ENCODE peak calls at places on chromosomes 16 and 17, in seven cellular contexts. Q is PC-9, A is endodermal cell, D is endothelial cell, K is HFFc6, S is brain microvascular endothelial cell, H is H9. M is an unnamed sample.

GRCh38 chr17:83145831-83146230 is 66.4 kb downstream of the METRNL start:
- DNase-seq in Q (no peak), A (no peak), D (no peak), K (no peak), S (no peak), H (no peak), M (no peak)

GRCh38 chr17:19410101-19410500 is 931 bp upstream of the RNF112 start:
- DNase-seq in Q (no peak), A (no peak), D (no peak), K (no peak), S (no peak), H (no peak), M (no peak)

GRCh38 chr17:58324409-58325288 is 3.9 kb downstream of the TSPOAP1 start:
- DNase-seq in Q (peak), A (peak), D (peak), K (no peak), S (no peak), H (no peak), M (peak)

GRCh38 chr17:58412910-58413630 is 4.3 kb downstream of the RNF43 start:
- DNase-seq in Q (no peak), A (no peak), D (no peak), K (no peak), S (no peak), H (no peak), M (no peak)

GRCh38 chr16:70253291-70254094 is 1.8 kb upstream of the EXOSC6 start:
- DNase-seq in Q (no peak), A (peak), D (peak), K (peak), S (peak), H (peak), M (peak)

GRCh38 chr16:23174622-23175021 is 7.9 kb upstream of the SCNN1G start:
- DNase-seq in Q (no peak), A (peak), D (peak), K (no peak), S (peak), H (no peak), M (no peak)

GRCh38 chr17:70137451-70138230 is 31.7 kb upstream of the KCNJ2 start:
- DNase-seq in Q (no peak), A (peak), D (no peak), K (peak), S (peak), H (no peak), M (no peak)

GRCh38 chr16:58511933-58512815 is 3.1 kb upstream of the SETD6 start:
- DNase-seq in Q (peak), A (peak), D (peak), K (peak), S (peak), H (peak), M (peak)

GRCh38 chr16:3187798-3188674 is at the start of gene OR1F1:
- DNase-seq in Q (peak), A (peak), D (no peak), K (peak), S (peak), H (peak), M (peak)

GRCh38 chr17:19010729-19011505 is 6.4 kb upstream of the FAM83G start:
- DNase-seq in Q (peak), A (no peak), D (no peak), K (no peak), S (no peak), H (no peak), M (no peak)

GRCh38 chr16:4477966-4478365 is 1.8 kb downstream of the HMOX2 start:
- DNase-seq in Q (peak), A (peak), D (peak), K (peak), S (no peak), H (no peak), M (peak)

GRCh38 chr17:78947235-78948153 is 22.3 kb upstream of the TIMP2 start:
- DNase-seq in Q (no peak), A (no peak), D (no peak), K (no peak), S (no peak), H (no peak), M (no peak)

GRCh38 chr17:46071796-46072195 is 72.7 kb downstream of the STH start:
- DNase-seq in Q (no peak), A (no peak), D (no peak), K (no peak), S (no peak), H (no peak), M (no peak)

GRCh38 chr17:73494955-73495349 is 149.3 kb downstream of the SDK2 start:
- DNase-seq in Q (no peak), A (no peak), D (no peak), K (no peak), S (no peak), H (no peak), M (no peak)

GRCh38 chr16:31452631-31453106 is 6.6 kb upstream of the ARMC5 start:
- DNase-seq in Q (peak), A (peak), D (no peak), K (peak), S (peak), H (no peak), M (no peak)

GRCh38 chr17:2371183-2372130 is 29.4 kb downstream of the MNT start:
- DNase-seq in Q (no peak), A (no peak), D (no peak), K (no peak), S (no peak), H (no peak), M (no peak)

GRCh38 chr16:67862623-67863583 is 9.9 kb upstream of the EDC4 start:
- DNase-seq in Q (no peak), A (no peak), D (no peak), K (peak), S (peak), H (no peak), M (no peak)

GRCh38 chr16:66278604-66279262 is 87.8 kb upstream of the CDH5 start:
- DNase-seq in Q (peak), A (peak), D (no peak), K (no peak), S (no peak), H (peak), M (peak)

DNA sequence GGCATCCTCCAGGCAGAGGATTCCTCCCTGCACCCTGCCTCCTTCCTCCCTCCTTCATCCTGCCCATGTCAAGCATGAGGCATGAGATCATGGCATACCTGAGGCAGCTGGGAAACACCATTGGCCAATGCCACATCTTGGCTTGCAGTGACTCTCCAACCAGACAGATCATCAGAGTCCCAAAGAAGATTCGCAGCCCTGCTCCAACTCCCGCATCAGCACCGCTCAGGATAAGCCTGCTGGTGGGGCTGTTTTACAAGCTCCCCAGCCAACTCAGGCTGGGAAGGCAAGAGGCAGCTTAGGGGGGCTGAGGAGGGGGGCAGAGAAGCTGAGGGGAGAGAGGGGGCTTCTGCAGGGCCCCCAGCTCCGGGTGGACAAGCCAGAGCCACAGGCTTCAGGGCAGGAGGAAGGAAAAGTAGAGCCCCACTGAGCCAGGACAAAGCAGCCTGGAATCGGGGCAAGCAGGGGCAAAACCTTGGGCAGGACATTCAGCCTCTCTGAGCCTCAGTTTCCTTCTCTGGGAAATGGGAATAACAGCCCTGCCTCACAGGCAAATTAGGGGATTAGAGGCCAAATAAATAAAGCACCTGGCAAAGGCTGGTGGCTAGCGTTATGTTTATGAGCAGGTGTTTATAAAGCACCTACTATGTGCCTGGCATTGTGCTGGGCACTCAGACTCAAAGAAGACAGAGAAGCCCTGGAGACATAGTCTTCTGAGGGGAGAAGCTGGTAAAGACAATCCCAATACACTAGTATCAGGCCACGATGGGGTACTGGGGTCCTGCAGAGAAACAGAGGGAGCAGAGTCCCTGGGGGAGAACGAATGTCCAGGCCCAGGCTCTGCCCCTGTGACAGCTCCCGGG is 88.1 kb downstream of the GOSR1 start:
- DNase-seq in Q (peak), A (peak), D (no peak), K (peak), S (no peak), H (peak), M (no peak)
- TF ChIP-seq CTCF in Q (no peak), A (peak), D (no peak), K (peak), S (peak), H (peak), M (no peak)

DNA sequence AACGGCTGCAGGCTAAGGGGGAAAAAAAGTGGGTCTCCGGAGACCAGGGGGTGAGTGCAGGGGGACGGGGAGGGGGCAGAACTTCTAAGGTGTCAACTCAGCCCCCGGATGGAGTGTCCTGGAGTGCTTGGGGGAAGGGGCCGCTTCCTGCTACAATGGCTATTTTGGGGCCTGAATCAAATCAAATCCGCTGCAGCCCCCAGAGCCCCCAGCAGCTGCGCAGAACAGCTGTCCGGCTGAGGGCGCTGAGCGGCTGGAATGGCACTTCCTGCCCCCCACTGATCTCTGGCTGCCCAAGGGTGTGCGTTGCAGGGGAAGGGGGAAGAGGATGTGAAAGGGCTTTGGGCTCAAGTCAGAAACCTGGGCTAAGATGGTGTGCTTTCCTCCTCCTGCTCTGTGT is 24.2 kb upstream of the PHB1 start:
- DNase-seq in Q (no peak), A (peak), D (no peak), K (no peak), S (no peak), H (peak), M (no peak)
- TF ChIP-seq CTCF in Q (no peak), A (no peak), D (no peak), K (no peak), S (peak), H (peak), M (no peak)

GRCh38 chr17:68133370-68134045 is 98.0 kb downstream of the KPNA2 start:
- DNase-seq in Q (no peak), A (peak), D (no peak), K (no peak), S (no peak), H (peak), M (no peak)
- TF ChIP-seq CTCF in Q (no peak), A (peak), D (no peak), K (no peak), S (no peak), H (peak), M (no peak)

DNA sequence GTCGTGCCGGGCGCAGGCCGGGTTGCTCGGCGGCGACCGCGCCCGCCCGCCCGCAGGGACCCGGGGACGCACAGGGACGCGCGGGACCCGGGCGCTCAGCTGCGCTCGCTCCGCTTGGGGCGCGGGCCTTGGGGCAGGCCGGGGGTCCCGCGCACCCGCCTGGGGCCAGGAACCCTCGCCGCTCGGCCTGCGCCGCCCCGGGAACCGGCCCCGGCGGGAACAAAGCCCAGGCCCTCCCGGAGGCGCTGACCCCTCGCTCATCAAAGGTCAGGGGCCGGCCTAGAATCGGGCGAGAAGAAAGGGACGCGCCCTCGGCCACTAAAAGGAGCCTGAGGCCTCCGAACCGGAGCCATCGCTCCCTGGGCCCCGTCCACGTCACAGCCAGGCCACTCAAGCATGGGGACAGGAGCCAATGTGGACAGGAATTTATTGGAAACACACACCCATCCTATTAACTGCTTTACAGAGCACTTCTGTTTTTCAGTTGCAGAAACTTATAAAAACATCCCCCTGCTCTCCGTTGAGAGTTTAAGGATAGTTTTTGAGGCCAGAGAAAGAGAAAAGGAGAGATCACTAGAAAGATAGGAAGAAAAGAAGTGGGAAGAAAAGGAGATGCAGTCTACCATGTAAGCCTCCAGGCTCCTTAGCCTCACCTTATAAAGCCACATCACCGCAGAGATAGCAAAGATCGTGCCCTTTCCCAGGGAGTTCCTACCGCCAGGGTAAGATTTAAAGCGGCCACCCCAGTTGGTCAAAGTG is 543 bp upstream of the ZFHX3 start:
- DNase-seq in Q (peak), A (no peak), D (no peak), K (peak), S (no peak), H (no peak), M (no peak)
- TF ChIP-seq CTCF in Q (no peak), A (peak), D (no peak), K (no peak), S (no peak), H (no peak), M (no peak)

GRCh38 chr16:62249069-62249468 is 212.8 kb upstream of the CDH8 start:
- DNase-seq in Q (no peak), A (no peak), D (no peak), K (no peak), S (no peak), H (no peak), M (no peak)
- TF ChIP-seq CTCF in Q (no peak), A (peak), D (no peak), K (no peak), S (no peak), H (peak), M (no peak)

DNA sequence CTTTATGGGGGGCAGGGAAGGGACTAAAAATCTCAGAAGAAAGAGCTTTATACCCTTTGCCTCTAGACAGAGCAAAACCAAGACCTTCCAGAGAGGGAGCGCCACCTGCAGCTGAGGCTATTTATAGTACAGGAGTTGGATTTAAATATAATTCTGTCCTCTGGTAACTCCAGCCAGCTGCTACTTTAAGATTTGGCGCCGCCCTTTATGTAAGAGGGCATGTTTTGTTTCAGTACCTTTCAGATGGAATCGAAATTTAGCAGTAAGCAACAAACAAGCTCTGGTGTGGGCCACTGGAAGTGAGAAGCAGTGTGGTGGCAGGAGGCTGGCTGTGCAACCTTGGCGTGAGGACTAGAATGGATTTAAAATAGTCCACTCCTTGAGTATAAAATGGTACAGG is 5.2 kb upstream of the GUCY2D start:
- DNase-seq in Q (peak), A (peak), D (peak), K (peak), S (no peak), H (peak), M (peak)
- TF ChIP-seq CTCF in Q (peak), A (peak), D (no peak), K (peak), S (peak), H (peak), M (no peak)

GRCh38 chr17:81961087-81961514 is at the start of gene NOTUM:
- DNase-seq in Q (no peak), A (peak), D (no peak), K (no peak), S (no peak), H (no peak), M (no peak)
- TF ChIP-seq CTCF in Q (no peak), A (peak), D (no peak), K (peak), S (peak), H (peak), M (no peak)

GRCh38 chr17:38867179-38867994 is 2.5 kb upstream of the LASP1 start:
- DNase-seq in Q (peak), A (peak), D (peak), K (peak), S (peak), H (peak), M (peak)
- TF ChIP-seq CTCF in Q (peak), A (peak), D (peak), K (peak), S (peak), H (peak), M (peak)

GRCh38 chr17:42928714-42929496 is 28.3 kb downstream of the G6PC1 start:
- DNase-seq in Q (peak), A (peak), D (peak), K (peak), S (peak), H (peak), M (peak)

GRCh38 chr17:42924891-42925290 is 24.3 kb downstream of the G6PC1 start:
- DNase-seq in Q (no peak), A (peak), D (no peak), K (no peak), S (no peak), H (peak), M (no peak)

GRCh38 chr17:42929497-42929844 is 28.9 kb downstream of the G6PC1 start:
- DNase-seq in Q (no peak), A (no peak), D (no peak), K (no peak), S (no peak), H (no peak), M (no peak)
- TF ChIP-seq CTCF in Q (peak), A (no peak), D (no peak), K (peak), S (no peak), H (no peak), M (no peak)

GRCh38 chr17:44084131-44084538 is 13.6 kb downstream of the G6PC3 start:
- DNase-seq in Q (no peak), A (peak), D (peak), K (no peak), S (no peak), H (peak), M (peak)
- TF ChIP-seq CTCF in Q (peak), A (peak), D (peak), K (peak), S (peak), H (peak), M (peak)